ENCODE peak calls at places on chromosomes 11 and 22, in five cellular contexts. U is NCI-H1105, V is progenitor cell of endocrine pancreas, Y is amygdala, M is choroid plexus epithelial cell. O is an unnamed sample.

GRCh38 chr11:125088123-125088522 is 23.3 kb downstream of the TMEM218 start:
- DNase-seq in Y (no peak), U (no peak), V (no peak), M (no peak), O (no peak)

GRCh38 chr22:32103648-32104326 is 55.3 kb downstream of the C22orf42 start:
- DNase-seq in U (peak), V (no peak), Y (no peak), M (peak), O (no peak)

GRCh38 chr11:73236879-73237278 is 18.8 kb downstream of the P2RY2 start:
- DNase-seq in V (no peak), Y (no peak), M (peak), U (no peak), O (no peak)

GRCh38 chr11:71342951-71343827 is 90.8 kb upstream of the SHANK2 start:
- DNase-seq in U (peak), M (peak), Y (no peak), V (peak), O (no peak)

GRCh38 chr11:83088965-83089364 is 17.3 kb upstream of the RAB30 start:
- DNase-seq in U (no peak), V (no peak), Y (no peak), M (peak), O (no peak)

GRCh38 chr11:72085836-72086475 is 5.3 kb downstream of the LRRC51 start:
- DNase-seq in Y (no peak), V (no peak), M (no peak), U (no peak), O (peak)

GRCh38 chr22:19631899-19632670 is 82.2 kb upstream of the SEPTIN5 start:
- DNase-seq in M (peak), Y (no peak), U (no peak), V (no peak), O (no peak)

GRCh38 chr11:96334219-96334618 is 8.8 kb downstream of the MAML2 start:
- DNase-seq in U (no peak), V (no peak), M (no peak), Y (no peak), O (no peak)

GRCh38 chr11:46901156-46901555 is 17.2 kb downstream of the LRP4 start:
- DNase-seq in M (no peak), V (no peak), Y (no peak), U (no peak), O (no peak)

GRCh38 chr11:110738641-110739040 is 26.4 kb upstream of the ARHGAP20 start:
- DNase-seq in V (no peak), Y (no peak), U (no peak), M (no peak), O (no peak)

GRCh38 chr11:2447253-2447950 is 2.6 kb downstream of the KCNQ1 start:
- DNase-seq in U (no peak), Y (no peak), M (no peak), V (no peak), O (no peak)

GRCh38 chr22:42685941-42686666 is 34.6 kb downstream of the A4GALT start:
- DNase-seq in M (no peak), V (no peak), U (no peak), Y (no peak), O (no peak)

GRCh38 chr11:106344392-106344791 is 266.9 kb downstream of the AASDHPPT start:
- DNase-seq in U (no peak), M (peak), Y (no peak), V (no peak), O (no peak)

GRCh38 chr11:45303316-45303715 is 17.2 kb upstream of the SYT13 start:
- DNase-seq in M (no peak), V (no peak), U (no peak), Y (no peak), O (no peak)

GRCh38 chr11:113163291-113164030 is 150.9 kb upstream of the TTC12 start:
- DNase-seq in V (no peak), M (peak), U (no peak), Y (no peak), O (no peak)

GRCh38 chr22:26550498-26551033 is 38.3 kb upstream of the TFIP11 start:
- DNase-seq in Y (no peak), V (no peak), U (no peak), M (peak), O (no peak)

GRCh38 chr11:61541568-61541967 is 33.0 kb downstream of the LRRC10B start:
- DNase-seq in V (no peak), Y (no peak), M (peak), U (peak), O (no peak)

GRCh38 chr11:2419638-2420501 is 19.3 kb downstream of the TSSC4 start:
- DNase-seq in Y (peak), V (peak), M (peak), U (no peak), O (peak)

GRCh38 chr11:8098361-8098760 is 17.4 kb downstream of the TUB start:
- DNase-seq in Y (no peak), M (peak), U (no peak), V (no peak), O (no peak)

GRCh38 chr22:39598017-39598965 is 27.7 kb downstream of the CACNA1I start:
- DNase-seq in V (peak), U (no peak), M (no peak), Y (no peak), O (no peak)

GRCh38 chr11:8333431-8334401 is 70.0 kb upstream of the LMO1 start:
- DNase-seq in V (no peak), U (no peak), Y (no peak), M (peak), O (no peak)

GRCh38 chr22:20165421-20165820 is 14.6 kb upstream of the CCDC188 start:
- DNase-seq in U (no peak), V (no peak), M (no peak), Y (no peak), O (no peak)

GRCh38 chr11:6932150-6932549 is 5.9 kb downstream of the ZNF215 start:
- DNase-seq in M (no peak), U (no peak), Y (no peak), V (no peak), O (no peak)

GRCh38 chr11:77046060-77046501 is 11.9 kb downstream of the B3GNT6 start:
- DNase-seq in V (peak), U (no peak), M (peak), Y (no peak), O (no peak)

GRCh38 chr11:64413417-64413816 is 54.5 kb downstream of the RPS6KA4 start:
- DNase-seq in Y (no peak), U (no peak), M (no peak), V (no peak), O (no peak)

GRCh38 chr11:99505319-99505718 is 484.6 kb downstream of the CNTN5 start:
- DNase-seq in V (no peak), U (no peak), Y (no peak), M (peak), O (no peak)